ENCODE peak calls at places on chromosomes 11 and 22, in seven cellular contexts. O, Q, J, S, A, B and T are unnamed samples.

GRCh38 chr11:43825217-43825816 is 55.3 kb upstream of the ALKBH3 start:
- DNase-seq in O (peak; percentile 17), Q (peak; percentile 8), J (no peak), S (peak; percentile 46), A (peak; percentile 31), B (no peak), T (peak; percentile 25)

GRCh38 chr11:47607380-47607779 is 13.2 kb upstream of the C1QTNF4 start:
- DNase-seq in O (no peak), Q (no peak), J (no peak), S (no peak), A (no peak), B (no peak), T (no peak)

GRCh38 chr11:9575531-9576240 is 2.2 kb downstream of the WEE1 start:
- DNase-seq in O (no peak), Q (no peak), J (no peak), S (no peak), A (no peak), B (no peak), T (no peak)

GRCh38 chr11:72116019-72116755 is 3.7 kb upstream of the ANAPC15 start:
- DNase-seq in O (no peak), Q (no peak), J (no peak), S (no peak), A (no peak), B (no peak), T (no peak)

GRCh38 chr11:76783901-76784813 is 1.0 kb downstream of the TSKU start:
- DNase-seq in O (peak; percentile 81), Q (peak; percentile 79), J (peak; percentile 79), S (peak; percentile 97), A (peak; percentile 55), B (no peak), T (peak; percentile 81)

GRCh38 chr22:23530766-23531282 is 49.3 kb downstream of the IGLL1 start:
- DNase-seq in O (no peak), Q (no peak), J (no peak), S (no peak), A (no peak), B (no peak), T (no peak)

GRCh38 chr11:93921695-93922468 is 71.5 kb upstream of the VSTM5 start:
- DNase-seq in O (peak; percentile 53), Q (peak; percentile 56), J (peak; percentile 43), S (peak; percentile 58), A (peak; percentile 60), B (peak; percentile 4), T (peak; percentile 78)

GRCh38 chr22:48607901-48608650 is 1219.6 kb downstream of the BRD1 start:
- DNase-seq in O (no peak), Q (no peak), J (no peak), S (no peak), A (no peak), B (no peak), T (no peak)

DNA sequence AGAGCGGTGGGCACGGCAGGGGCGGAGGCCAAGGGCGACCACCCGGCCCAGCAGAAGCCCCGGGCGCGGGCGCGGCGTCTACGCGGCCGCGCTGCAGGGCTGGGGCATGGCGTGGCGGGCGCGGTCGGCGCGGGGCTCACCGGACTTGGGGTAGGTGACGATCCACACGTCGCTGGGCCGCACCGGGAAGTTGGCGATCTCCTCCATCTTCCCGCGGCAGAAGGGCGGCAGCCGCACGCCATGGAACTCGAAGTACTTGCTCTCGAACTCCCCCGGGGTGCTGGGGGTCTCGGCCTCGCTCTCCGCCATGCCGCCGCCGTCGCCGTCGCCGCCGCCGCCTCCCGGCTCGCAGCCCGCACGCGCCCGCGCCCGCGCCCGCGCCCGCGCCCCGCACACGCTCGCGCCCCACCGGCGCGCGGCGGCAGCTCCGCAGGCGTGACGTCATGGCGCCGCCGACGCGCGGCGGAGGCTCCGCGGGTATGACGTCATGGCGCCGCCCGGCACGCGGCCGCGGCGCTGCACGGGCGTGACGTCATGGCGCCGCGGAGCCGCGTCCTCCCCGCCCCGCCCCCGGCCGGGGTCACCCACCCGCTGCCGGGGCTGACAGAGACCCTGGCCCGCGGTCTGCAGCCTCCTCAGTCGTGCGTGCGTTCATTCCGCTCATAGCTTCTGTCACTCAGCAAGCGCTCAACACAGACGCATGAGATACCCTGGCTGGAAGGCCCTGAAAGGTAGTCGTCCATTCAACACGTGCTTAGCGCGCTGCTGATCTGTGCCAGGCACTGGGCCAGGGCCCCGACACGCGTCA is at the start of gene SULT4A1:
- DNase-seq in O (peak; percentile 65), Q (no peak), J (no peak), S (peak; percentile 92), A (peak; percentile 19), B (no peak), T (peak; percentile 30)
- TF ChIP-seq YY1 in O (no peak), Q (no peak), J (no peak), S (no peak), A (no peak), B (no peak), T (no peak)

DNA sequence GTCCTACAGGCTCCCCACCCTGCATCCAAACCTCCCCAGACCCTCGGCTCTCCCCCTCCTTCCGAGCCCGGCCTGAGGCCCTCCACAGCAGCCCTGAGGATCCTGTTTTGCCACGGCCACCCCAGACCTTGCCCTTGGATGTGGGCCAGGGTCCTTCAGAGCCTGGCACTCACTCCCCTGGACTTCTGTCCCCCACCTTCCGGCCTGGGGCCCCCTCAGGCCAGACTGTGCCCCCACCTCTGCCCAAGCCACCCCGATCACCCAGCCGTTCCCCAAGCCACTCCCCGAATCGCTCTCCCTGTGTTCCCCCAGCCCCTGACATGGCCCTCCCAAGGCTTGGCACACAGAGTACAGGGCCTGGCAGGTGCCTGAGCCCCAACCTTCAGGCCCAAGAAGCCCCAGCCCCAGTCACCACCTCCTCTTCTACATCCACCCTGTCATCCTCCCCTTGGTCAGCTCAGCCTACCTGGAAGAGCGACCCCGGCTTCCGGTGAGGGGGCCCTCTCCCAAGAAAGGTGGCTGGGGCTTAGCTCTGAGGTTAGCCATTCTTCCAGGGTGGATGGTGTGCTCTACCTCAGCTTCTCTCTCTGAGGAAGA is 2.9 kb downstream of the INPP5J start:
- DNase-seq in O (no peak), Q (no peak), J (no peak), S (no peak), A (no peak), B (no peak), T (no peak)
- H3K4me1 ChIP-seq in O (peaks cover 54% of the 10 kb centered on the region), Q (peaks cover 33% of the 10 kb centered on the region), J (no peaks in the 10 kb centered on the region), S (no peaks in the 10 kb centered on the region), A (peaks cover 9% of the 10 kb centered on the region), B (no peaks in the 10 kb centered on the region), T (peaks cover 8% of the 10 kb centered on the region)

GRCh38 chr22:43905681-43906080 is 13.9 kb upstream of the PNPLA5 start:
- DNase-seq in O (no peak), Q (no peak), J (no peak), S (no peak), A (no peak), B (no peak), T (no peak)
- H3K27me3 ChIP-seq in O (peaks cover 9% of the 10 kb centered on the region), Q (peaks cover 2% of the 10 kb centered on the region), J (no peaks in the 10 kb centered on the region), S (peaks cover 18% of the 10 kb centered on the region), A (peaks cover 12% of the 10 kb centered on the region), B (peaks cover 7% of the 10 kb centered on the region), T (no peaks in the 10 kb centered on the region)

GRCh38 chr22:29473001-29473400 is 7.0 kb upstream of the NEFH start:
- DNase-seq in O (no peak), Q (no peak), J (no peak), S (no peak), A (no peak), B (no peak), T (no peak)

GRCh38 chr22:29464581-29464980 is 15.4 kb upstream of the NEFH start:
- DNase-seq in O (no peak), Q (no peak), J (no peak), S (no peak), A (no peak), B (no peak), T (no peak)

GRCh38 chr22:29469755-29470154 is 10.3 kb upstream of the NEFH start:
- DNase-seq in O (no peak), Q (no peak), J (no peak), S (no peak), A (no peak), B (no peak), T (no peak)

GRCh38 chr22:29475550-29475949 is 4.5 kb upstream of the NEFH start:
- DNase-seq in O (no peak), Q (no peak), J (no peak), S (no peak), A (no peak), B (peak; percentile 20), T (no peak)

DNA sequence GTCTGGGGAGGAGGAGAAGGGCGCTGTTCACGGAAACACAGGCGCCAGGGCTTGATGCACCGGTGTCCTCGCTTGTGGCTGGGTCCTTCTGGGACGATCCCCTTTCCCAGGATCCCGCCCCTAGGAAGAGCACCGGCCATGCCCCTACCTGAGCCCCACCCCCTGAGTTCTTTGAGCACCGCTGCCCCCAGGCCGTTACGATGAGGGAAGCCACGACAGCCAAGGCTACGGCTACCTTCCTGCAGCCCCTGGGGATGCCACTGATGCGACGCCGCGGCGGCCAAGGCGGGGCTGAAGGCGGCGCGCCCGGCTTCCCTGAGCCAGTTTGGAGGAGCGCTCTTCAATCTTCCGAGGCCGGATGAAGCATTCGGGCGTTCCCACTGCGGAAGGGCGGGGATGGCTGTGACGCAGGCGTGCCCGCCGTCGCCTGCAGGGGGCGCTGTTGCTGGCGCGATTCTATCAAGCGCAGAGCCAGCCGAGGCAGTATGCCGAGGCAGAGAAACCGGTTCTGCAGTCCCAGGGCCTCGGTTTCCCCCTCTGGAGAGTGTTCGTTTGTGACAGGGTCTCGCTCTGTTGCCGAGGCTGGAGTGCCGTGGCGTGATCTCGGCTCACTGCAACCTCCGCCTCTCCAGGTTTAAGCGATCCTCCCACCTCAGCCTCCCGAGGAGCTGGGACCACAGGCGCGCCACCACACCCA is 9.7 kb upstream of the NEFH start:
- DNase-seq in O (peak; percentile 81), Q (peak; percentile 26), J (peak; percentile 81), S (peak; percentile 70), A (peak; percentile 62), B (no peak), T (peak; percentile 50)
- TF ChIP-seq YY1 in O (no peak), Q (peak; percentile 8), J (no peak), S (no peak), A (no peak), B (no peak), T (no peak)

GRCh38 chr11:26844963-26845362 is 123.1 kb upstream of the SLC5A12 start:
- DNase-seq in O (no peak), Q (no peak), J (no peak), S (no peak), A (no peak), B (no peak), T (no peak)
- H3K4me1 ChIP-seq in O (no peaks in the 10 kb centered on the region), Q (no peaks in the 10 kb centered on the region), J (no peaks in the 10 kb centered on the region), S (peaks cover 46% of the 10 kb centered on the region), A (no peaks in the 10 kb centered on the region), B (no peaks in the 10 kb centered on the region), T (no peaks in the 10 kb centered on the region)

DNA sequence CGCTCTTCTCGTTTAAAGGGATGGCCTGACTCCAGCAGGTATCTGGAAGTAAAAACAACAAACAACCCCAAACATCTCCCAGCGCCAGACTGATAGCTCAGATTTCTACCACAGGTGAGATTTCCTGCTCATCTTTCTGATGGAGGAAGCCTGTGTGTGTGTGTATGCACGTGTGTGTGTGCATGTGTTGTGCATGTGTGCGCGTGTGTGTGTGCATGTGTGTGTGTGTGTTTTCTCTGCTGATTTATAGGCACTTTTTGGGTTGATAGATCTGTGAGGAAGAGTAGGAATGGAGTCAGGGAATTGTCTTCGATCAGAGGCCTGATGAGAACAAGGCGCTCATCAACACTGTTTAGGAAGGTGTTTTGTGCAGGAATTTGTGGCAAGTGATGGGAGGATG is 103.0 kb downstream of the PKNOX2 start:
- DNase-seq in O (no peak), Q (no peak), J (no peak), S (no peak), A (no peak), B (no peak), T (no peak)
- H3K27me3 ChIP-seq in O (peaks cover 71% of the 10 kb centered on the region), Q (peaks cover 8% of the 10 kb centered on the region), J (peaks cover 8% of the 10 kb centered on the region), S (no peaks in the 10 kb centered on the region), A (peaks cover 6% of the 10 kb centered on the region), B (peaks cover 16% of the 10 kb centered on the region), T (no peaks in the 10 kb centered on the region)